ENCODE peak calls at places on chromosomes 3 and 15, in ten cellular contexts. One of them, this sample, is unnamed.

GRCh38 chr3:155560594-155560993 is 184.3 kb downstream of the PLCH1 start:
- DNase-seq in activated CD8-positive, alpha-beta memory T cell treated with anti-CD3 and anti-CD28 coated beads for 48 hours: no peak
- DNase-seq in NCI-H1694: no peak
- DNase-seq in activated naive CD4-positive, alpha-beta T cell treated with anti-CD3 and anti-CD28 coated beads, Interleukin-2, amount 50 U/mL, for 16 hours: no peak
- DNase-seq in stimulated activated CD4-positive, alpha-beta T cell treated with anti-CD3 and anti-CD28 coated beads, Interleukin-12 subunit alpha, Interleukin-12 subunit beta, amount 100 ng/mL, for 4 hours: no peak
- DNase-seq in ecto neural progenitor cell: no peak
- DNase-seq in HFFc6: no peak
- DNase-seq in naive thymus-derived CD4-positive, alpha-beta T cell: no peak
- DNase-seq in pons: no peak
- DNase-seq in COR-L47: no peak
- DNase-seq in this sample: no peak

GRCh38 chr3:115077501-115078250 is 69.4 kb downstream of the ZBTB20 start:
- DNase-seq in activated CD8-positive, alpha-beta memory T cell treated with anti-CD3 and anti-CD28 coated beads for 48 hours: no peak
- DNase-seq in NCI-H1694: no peak
- DNase-seq in activated naive CD4-positive, alpha-beta T cell treated with anti-CD3 and anti-CD28 coated beads, Interleukin-2, amount 50 U/mL, for 16 hours: no peak
- DNase-seq in stimulated activated CD4-positive, alpha-beta T cell treated with anti-CD3 and anti-CD28 coated beads, Interleukin-12 subunit alpha, Interleukin-12 subunit beta, amount 100 ng/mL, for 4 hours: no peak
- DNase-seq in ecto neural progenitor cell: no peak
- DNase-seq in HFFc6: no peak
- DNase-seq in naive thymus-derived CD4-positive, alpha-beta T cell: no peak
- DNase-seq in pons: no peak
- DNase-seq in COR-L47: no peak
- DNase-seq in this sample: no peak

GRCh38 chr15:87369269-87369668 is 887.3 kb downstream of the NTRK3 start:
- DNase-seq in activated CD8-positive, alpha-beta memory T cell treated with anti-CD3 and anti-CD28 coated beads for 48 hours: no peak
- DNase-seq in NCI-H1694: no peak
- DNase-seq in activated naive CD4-positive, alpha-beta T cell treated with anti-CD3 and anti-CD28 coated beads, Interleukin-2, amount 50 U/mL, for 16 hours: no peak
- DNase-seq in stimulated activated CD4-positive, alpha-beta T cell treated with anti-CD3 and anti-CD28 coated beads, Interleukin-12 subunit alpha, Interleukin-12 subunit beta, amount 100 ng/mL, for 4 hours: no peak
- DNase-seq in ecto neural progenitor cell: no peak
- DNase-seq in HFFc6: peak
- DNase-seq in naive thymus-derived CD4-positive, alpha-beta T cell: no peak
- DNase-seq in pons: no peak
- DNase-seq in COR-L47: no peak
- DNase-seq in this sample: no peak

GRCh38 chr3:124787490-124788195 is 57.4 kb downstream of the UMPS start:
- DNase-seq in activated CD8-positive, alpha-beta memory T cell treated with anti-CD3 and anti-CD28 coated beads for 48 hours: no peak
- DNase-seq in NCI-H1694: no peak
- DNase-seq in activated naive CD4-positive, alpha-beta T cell treated with anti-CD3 and anti-CD28 coated beads, Interleukin-2, amount 50 U/mL, for 16 hours: no peak
- DNase-seq in stimulated activated CD4-positive, alpha-beta T cell treated with anti-CD3 and anti-CD28 coated beads, Interleukin-12 subunit alpha, Interleukin-12 subunit beta, amount 100 ng/mL, for 4 hours: no peak
- DNase-seq in ecto neural progenitor cell: no peak
- DNase-seq in HFFc6: peak
- DNase-seq in naive thymus-derived CD4-positive, alpha-beta T cell: no peak
- DNase-seq in pons: peak
- DNase-seq in COR-L47: no peak
- DNase-seq in this sample: no peak

GRCh38 chr3:117017135-117017990 is 307.8 kb downstream of the TUSC7 start:
- DNase-seq in activated CD8-positive, alpha-beta memory T cell treated with anti-CD3 and anti-CD28 coated beads for 48 hours: no peak
- DNase-seq in NCI-H1694: no peak
- DNase-seq in activated naive CD4-positive, alpha-beta T cell treated with anti-CD3 and anti-CD28 coated beads, Interleukin-2, amount 50 U/mL, for 16 hours: no peak
- DNase-seq in stimulated activated CD4-positive, alpha-beta T cell treated with anti-CD3 and anti-CD28 coated beads, Interleukin-12 subunit alpha, Interleukin-12 subunit beta, amount 100 ng/mL, for 4 hours: no peak
- DNase-seq in ecto neural progenitor cell: no peak
- DNase-seq in HFFc6: no peak
- DNase-seq in naive thymus-derived CD4-positive, alpha-beta T cell: no peak
- DNase-seq in pons: no peak
- DNase-seq in COR-L47: no peak
- DNase-seq in this sample: no peak

GRCh38 chr3:186290791-186291190 is 71.2 kb downstream of the DGKG start:
- DNase-seq in activated CD8-positive, alpha-beta memory T cell treated with anti-CD3 and anti-CD28 coated beads for 48 hours: no peak
- DNase-seq in NCI-H1694: no peak
- DNase-seq in activated naive CD4-positive, alpha-beta T cell treated with anti-CD3 and anti-CD28 coated beads, Interleukin-2, amount 50 U/mL, for 16 hours: no peak
- DNase-seq in stimulated activated CD4-positive, alpha-beta T cell treated with anti-CD3 and anti-CD28 coated beads, Interleukin-12 subunit alpha, Interleukin-12 subunit beta, amount 100 ng/mL, for 4 hours: no peak
- DNase-seq in ecto neural progenitor cell: no peak
- DNase-seq in HFFc6: no peak
- DNase-seq in naive thymus-derived CD4-positive, alpha-beta T cell: no peak
- DNase-seq in pons: no peak
- DNase-seq in COR-L47: no peak
- DNase-seq in this sample: no peak

GRCh38 chr15:50880651-50881114 is 27.8 kb upstream of the AP4E1 start:
- DNase-seq in activated CD8-positive, alpha-beta memory T cell treated with anti-CD3 and anti-CD28 coated beads for 48 hours: no peak
- DNase-seq in NCI-H1694: no peak
- DNase-seq in activated naive CD4-positive, alpha-beta T cell treated with anti-CD3 and anti-CD28 coated beads, Interleukin-2, amount 50 U/mL, for 16 hours: no peak
- DNase-seq in stimulated activated CD4-positive, alpha-beta T cell treated with anti-CD3 and anti-CD28 coated beads, Interleukin-12 subunit alpha, Interleukin-12 subunit beta, amount 100 ng/mL, for 4 hours: no peak
- DNase-seq in ecto neural progenitor cell: no peak
- DNase-seq in HFFc6: peak
- DNase-seq in naive thymus-derived CD4-positive, alpha-beta T cell: no peak
- DNase-seq in pons: no peak
- DNase-seq in COR-L47: no peak
- DNase-seq in this sample: no peak

GRCh38 chr15:37536967-37537624 is 397.3 kb upstream of the TMCO5A start:
- DNase-seq in activated CD8-positive, alpha-beta memory T cell treated with anti-CD3 and anti-CD28 coated beads for 48 hours: no peak
- DNase-seq in NCI-H1694: no peak
- DNase-seq in activated naive CD4-positive, alpha-beta T cell treated with anti-CD3 and anti-CD28 coated beads, Interleukin-2, amount 50 U/mL, for 16 hours: no peak
- DNase-seq in stimulated activated CD4-positive, alpha-beta T cell treated with anti-CD3 and anti-CD28 coated beads, Interleukin-12 subunit alpha, Interleukin-12 subunit beta, amount 100 ng/mL, for 4 hours: no peak
- DNase-seq in ecto neural progenitor cell: no peak
- DNase-seq in HFFc6: no peak
- DNase-seq in naive thymus-derived CD4-positive, alpha-beta T cell: no peak
- DNase-seq in pons: no peak
- DNase-seq in COR-L47: no peak
- DNase-seq in this sample: no peak

GRCh38 chr3:87792532-87793321 is 266.1 kb downstream of the CGGBP1 start:
- DNase-seq in activated CD8-positive, alpha-beta memory T cell treated with anti-CD3 and anti-CD28 coated beads for 48 hours: no peak
- DNase-seq in NCI-H1694: no peak
- DNase-seq in activated naive CD4-positive, alpha-beta T cell treated with anti-CD3 and anti-CD28 coated beads, Interleukin-2, amount 50 U/mL, for 16 hours: peak
- DNase-seq in stimulated activated CD4-positive, alpha-beta T cell treated with anti-CD3 and anti-CD28 coated beads, Interleukin-12 subunit alpha, Interleukin-12 subunit beta, amount 100 ng/mL, for 4 hours: no peak
- DNase-seq in ecto neural progenitor cell: peak
- DNase-seq in HFFc6: no peak
- DNase-seq in naive thymus-derived CD4-positive, alpha-beta T cell: no peak
- DNase-seq in pons: no peak
- DNase-seq in COR-L47: no peak
- DNase-seq in this sample: no peak

GRCh38 chr3:10836676-10837075 is 20.6 kb downstream of the SLC6A11 start:
- DNase-seq in activated CD8-positive, alpha-beta memory T cell treated with anti-CD3 and anti-CD28 coated beads for 48 hours: no peak
- DNase-seq in NCI-H1694: no peak
- DNase-seq in activated naive CD4-positive, alpha-beta T cell treated with anti-CD3 and anti-CD28 coated beads, Interleukin-2, amount 50 U/mL, for 16 hours: no peak
- DNase-seq in stimulated activated CD4-positive, alpha-beta T cell treated with anti-CD3 and anti-CD28 coated beads, Interleukin-12 subunit alpha, Interleukin-12 subunit beta, amount 100 ng/mL, for 4 hours: no peak
- DNase-seq in ecto neural progenitor cell: no peak
- DNase-seq in HFFc6: no peak
- DNase-seq in naive thymus-derived CD4-positive, alpha-beta T cell: no peak
- DNase-seq in pons: no peak
- DNase-seq in COR-L47: no peak
- DNase-seq in this sample: no peak

GRCh38 chr3:49900491-49901153 is 3.1 kb downstream of the MST1R start:
- DNase-seq in activated CD8-positive, alpha-beta memory T cell treated with anti-CD3 and anti-CD28 coated beads for 48 hours: no peak
- DNase-seq in NCI-H1694: no peak
- DNase-seq in activated naive CD4-positive, alpha-beta T cell treated with anti-CD3 and anti-CD28 coated beads, Interleukin-2, amount 50 U/mL, for 16 hours: no peak
- DNase-seq in stimulated activated CD4-positive, alpha-beta T cell treated with anti-CD3 and anti-CD28 coated beads, Interleukin-12 subunit alpha, Interleukin-12 subunit beta, amount 100 ng/mL, for 4 hours: no peak
- DNase-seq in ecto neural progenitor cell: no peak
- DNase-seq in HFFc6: peak
- DNase-seq in naive thymus-derived CD4-positive, alpha-beta T cell: no peak
- DNase-seq in pons: no peak
- DNase-seq in COR-L47: peak
- DNase-seq in this sample: no peak

GRCh38 chr3:150293401-150294001 is 114.6 kb upstream of the TSC22D2 start:
- DNase-seq in activated CD8-positive, alpha-beta memory T cell treated with anti-CD3 and anti-CD28 coated beads for 48 hours: no peak
- DNase-seq in NCI-H1694: peak
- DNase-seq in activated naive CD4-positive, alpha-beta T cell treated with anti-CD3 and anti-CD28 coated beads, Interleukin-2, amount 50 U/mL, for 16 hours: no peak
- DNase-seq in stimulated activated CD4-positive, alpha-beta T cell treated with anti-CD3 and anti-CD28 coated beads, Interleukin-12 subunit alpha, Interleukin-12 subunit beta, amount 100 ng/mL, for 4 hours: no peak
- DNase-seq in ecto neural progenitor cell: no peak
- DNase-seq in HFFc6: peak
- DNase-seq in naive thymus-derived CD4-positive, alpha-beta T cell: no peak
- DNase-seq in pons: no peak
- DNase-seq in COR-L47: no peak
- DNase-seq in this sample: no peak

GRCh38 chr3:65666426-65667091 is 372.2 kb downstream of the MAGI1 start:
- DNase-seq in activated CD8-positive, alpha-beta memory T cell treated with anti-CD3 and anti-CD28 coated beads for 48 hours: no peak
- DNase-seq in NCI-H1694: no peak
- DNase-seq in activated naive CD4-positive, alpha-beta T cell treated with anti-CD3 and anti-CD28 coated beads, Interleukin-2, amount 50 U/mL, for 16 hours: no peak
- DNase-seq in stimulated activated CD4-positive, alpha-beta T cell treated with anti-CD3 and anti-CD28 coated beads, Interleukin-12 subunit alpha, Interleukin-12 subunit beta, amount 100 ng/mL, for 4 hours: no peak
- DNase-seq in ecto neural progenitor cell: no peak
- DNase-seq in HFFc6: peak
- DNase-seq in naive thymus-derived CD4-positive, alpha-beta T cell: no peak
- DNase-seq in pons: no peak
- DNase-seq in COR-L47: no peak
- DNase-seq in this sample: no peak

GRCh38 chr3:127673191-127674098 is 693 bp downstream of the ABTB1 start:
- DNase-seq in activated CD8-positive, alpha-beta memory T cell treated with anti-CD3 and anti-CD28 coated beads for 48 hours: peak
- DNase-seq in NCI-H1694: no peak
- DNase-seq in activated naive CD4-positive, alpha-beta T cell treated with anti-CD3 and anti-CD28 coated beads, Interleukin-2, amount 50 U/mL, for 16 hours: peak
- DNase-seq in stimulated activated CD4-positive, alpha-beta T cell treated with anti-CD3 and anti-CD28 coated beads, Interleukin-12 subunit alpha, Interleukin-12 subunit beta, amount 100 ng/mL, for 4 hours: peak
- DNase-seq in ecto neural progenitor cell: no peak
- DNase-seq in HFFc6: no peak
- DNase-seq in naive thymus-derived CD4-positive, alpha-beta T cell: no peak
- DNase-seq in pons: no peak
- DNase-seq in COR-L47: peak
- DNase-seq in this sample: peak

GRCh38 chr3:42140665-42141203 is 49.6 kb downstream of the TRAK1 start:
- DNase-seq in activated CD8-positive, alpha-beta memory T cell treated with anti-CD3 and anti-CD28 coated beads for 48 hours: no peak
- DNase-seq in NCI-H1694: no peak
- DNase-seq in activated naive CD4-positive, alpha-beta T cell treated with anti-CD3 and anti-CD28 coated beads, Interleukin-2, amount 50 U/mL, for 16 hours: no peak
- DNase-seq in stimulated activated CD4-positive, alpha-beta T cell treated with anti-CD3 and anti-CD28 coated beads, Interleukin-12 subunit alpha, Interleukin-12 subunit beta, amount 100 ng/mL, for 4 hours: no peak
- DNase-seq in ecto neural progenitor cell: no peak
- DNase-seq in HFFc6: no peak
- DNase-seq in naive thymus-derived CD4-positive, alpha-beta T cell: no peak
- DNase-seq in pons: no peak
- DNase-seq in COR-L47: no peak
- DNase-seq in this sample: no peak

GRCh38 chr3:110821586-110821985 is 250.0 kb upstream of the NECTIN3 start:
- DNase-seq in activated CD8-positive, alpha-beta memory T cell treated with anti-CD3 and anti-CD28 coated beads for 48 hours: no peak
- DNase-seq in NCI-H1694: no peak
- DNase-seq in activated naive CD4-positive, alpha-beta T cell treated with anti-CD3 and anti-CD28 coated beads, Interleukin-2, amount 50 U/mL, for 16 hours: no peak
- DNase-seq in stimulated activated CD4-positive, alpha-beta T cell treated with anti-CD3 and anti-CD28 coated beads, Interleukin-12 subunit alpha, Interleukin-12 subunit beta, amount 100 ng/mL, for 4 hours: no peak
- DNase-seq in ecto neural progenitor cell: no peak
- DNase-seq in HFFc6: peak
- DNase-seq in naive thymus-derived CD4-positive, alpha-beta T cell: no peak
- DNase-seq in pons: no peak
- DNase-seq in COR-L47: no peak
- DNase-seq in this sample: no peak

GRCh38 chr15:61796056-61796455 is 264.2 kb downstream of the VPS13C start:
- DNase-seq in activated CD8-positive, alpha-beta memory T cell treated with anti-CD3 and anti-CD28 coated beads for 48 hours: no peak
- DNase-seq in NCI-H1694: no peak
- DNase-seq in activated naive CD4-positive, alpha-beta T cell treated with anti-CD3 and anti-CD28 coated beads, Interleukin-2, amount 50 U/mL, for 16 hours: no peak
- DNase-seq in stimulated activated CD4-positive, alpha-beta T cell treated with anti-CD3 and anti-CD28 coated beads, Interleukin-12 subunit alpha, Interleukin-12 subunit beta, amount 100 ng/mL, for 4 hours: no peak
- DNase-seq in ecto neural progenitor cell: no peak
- DNase-seq in HFFc6: no peak
- DNase-seq in naive thymus-derived CD4-positive, alpha-beta T cell: no peak
- DNase-seq in pons: no peak
- DNase-seq in COR-L47: no peak
- DNase-seq in this sample: no peak

GRCh38 chr3:142087676-142088075 is 61.7 kb downstream of the TFDP2 start:
- DNase-seq in activated CD8-positive, alpha-beta memory T cell treated with anti-CD3 and anti-CD28 coated beads for 48 hours: no peak
- DNase-seq in NCI-H1694: no peak
- DNase-seq in activated naive CD4-positive, alpha-beta T cell treated with anti-CD3 and anti-CD28 coated beads, Interleukin-2, amount 50 U/mL, for 16 hours: no peak
- DNase-seq in stimulated activated CD4-positive, alpha-beta T cell treated with anti-CD3 and anti-CD28 coated beads, Interleukin-12 subunit alpha, Interleukin-12 subunit beta, amount 100 ng/mL, for 4 hours: no peak
- DNase-seq in ecto neural progenitor cell: no peak
- DNase-seq in HFFc6: peak
- DNase-seq in naive thymus-derived CD4-positive, alpha-beta T cell: no peak
- DNase-seq in pons: no peak
- DNase-seq in COR-L47: no peak
- DNase-seq in this sample: no peak

GRCh38 chr3:191333481-191333880 is 3.2 kb upstream of the UTS2B start:
- DNase-seq in activated CD8-positive, alpha-beta memory T cell treated with anti-CD3 and anti-CD28 coated beads for 48 hours: no peak
- DNase-seq in NCI-H1694: no peak
- DNase-seq in activated naive CD4-positive, alpha-beta T cell treated with anti-CD3 and anti-CD28 coated beads, Interleukin-2, amount 50 U/mL, for 16 hours: no peak
- DNase-seq in stimulated activated CD4-positive, alpha-beta T cell treated with anti-CD3 and anti-CD28 coated beads, Interleukin-12 subunit alpha, Interleukin-12 subunit beta, amount 100 ng/mL, for 4 hours: no peak
- DNase-seq in ecto neural progenitor cell: no peak
- DNase-seq in HFFc6: no peak
- DNase-seq in naive thymus-derived CD4-positive, alpha-beta T cell: no peak
- DNase-seq in pons: no peak
- DNase-seq in COR-L47: no peak
- DNase-seq in this sample: no peak

GRCh38 chr3:167996514-167996913 is 99.2 kb downstream of the GOLIM4 start:
- DNase-seq in activated CD8-positive, alpha-beta memory T cell treated with anti-CD3 and anti-CD28 coated beads for 48 hours: no peak
- DNase-seq in NCI-H1694: no peak
- DNase-seq in activated naive CD4-positive, alpha-beta T cell treated with anti-CD3 and anti-CD28 coated beads, Interleukin-2, amount 50 U/mL, for 16 hours: no peak
- DNase-seq in stimulated activated CD4-positive, alpha-beta T cell treated with anti-CD3 and anti-CD28 coated beads, Interleukin-12 subunit alpha, Interleukin-12 subunit beta, amount 100 ng/mL, for 4 hours: no peak
- DNase-seq in ecto neural progenitor cell: no peak
- DNase-seq in HFFc6: no peak
- DNase-seq in naive thymus-derived CD4-positive, alpha-beta T cell: no peak
- DNase-seq in pons: no peak
- DNase-seq in COR-L47: no peak
- DNase-seq in this sample: no peak

GRCh38 chr15:65949482-65949881 is 80.2 kb downstream of the RAB11A start:
- DNase-seq in activated CD8-positive, alpha-beta memory T cell treated with anti-CD3 and anti-CD28 coated beads for 48 hours: no peak
- DNase-seq in NCI-H1694: no peak
- DNase-seq in activated naive CD4-positive, alpha-beta T cell treated with anti-CD3 and anti-CD28 coated beads, Interleukin-2, amount 50 U/mL, for 16 hours: no peak
- DNase-seq in stimulated activated CD4-positive, alpha-beta T cell treated with anti-CD3 and anti-CD28 coated beads, Interleukin-12 subunit alpha, Interleukin-12 subunit beta, amount 100 ng/mL, for 4 hours: no peak
- DNase-seq in ecto neural progenitor cell: no peak
- DNase-seq in HFFc6: no peak
- DNase-seq in naive thymus-derived CD4-positive, alpha-beta T cell: no peak
- DNase-seq in pons: no peak
- DNase-seq in COR-L47: no peak
- DNase-seq in this sample: no peak